ENCODE peak calls at places on chromosomes 3 and 15, in six cellular contexts. Z is stimulated activated CD4-positive, alpha-beta T cell treated with anti-CD3 and anti-CD28 coated beads, Interleukin-4, amount 100 ng/mL, for 48 hours; J is cardiac septum; S is GM19239; R is epithelial cell of proximal tubule; N is RCC 7860. A is an unnamed sample.

GRCh38 chr3:31495971-31496370 is 36.8 kb upstream of the STT3B start:
- DNase-seq in Z (no peak), J (no peak), R (no peak), S (no peak), N (no peak), A (no peak)

GRCh38 chr3:57179580-57180410 is 14.6 kb upstream of the IL17RD start:
- DNase-seq in Z (no peak), N (peak), J (no peak), R (no peak), S (no peak), A (no peak)

GRCh38 chr3:12423918-12424634 is 60.2 kb upstream of the TSEN2 start:
- DNase-seq in N (peak), R (no peak), S (no peak), Z (peak), J (no peak), A (peak)

GRCh38 chr15:57427367-57427821 is 51.1 kb downstream of the CGNL1 start:
- DNase-seq in N (peak), J (no peak), S (no peak), R (no peak), Z (no peak), A (peak)

GRCh38 chr3:42509111-42509510 is 6.7 kb downstream of the VIPR1 start:
- DNase-seq in Z (no peak), R (no peak), N (no peak), S (no peak), J (peak), A (no peak)

GRCh38 chr3:187567741-187568140 is 102.5 kb downstream of the SST start:
- DNase-seq in Z (no peak), S (no peak), J (no peak), N (peak), R (peak), A (no peak)

GRCh38 chr3:28915711-28916481 is 365.0 kb upstream of the RBMS3 start:
- DNase-seq in S (no peak), J (no peak), R (no peak), Z (no peak), N (peak), A (peak)

GRCh38 chr15:39018966-39019365 is 454.4 kb upstream of the RASGRP1 start:
- DNase-seq in N (no peak), S (no peak), J (no peak), R (no peak), Z (no peak), A (no peak)

GRCh38 chr15:49242820-49243219 is 72.8 kb downstream of the GALK2 start:
- DNase-seq in R (no peak), J (no peak), N (no peak), Z (no peak), S (no peak), A (no peak)

GRCh38 chr3:56076746-56077145 is 391.5 kb downstream of the ERC2 start:
- DNase-seq in Z (no peak), S (no peak), R (no peak), J (no peak), N (no peak), A (no peak)

GRCh38 chr3:14793126-14793857 is 25.5 kb upstream of the FGD5 start:
- DNase-seq in J (peak), N (no peak), R (no peak), S (no peak), Z (no peak), A (no peak)

GRCh38 chr3:10778492-10779292 is 37.3 kb upstream of the SLC6A11 start:
- DNase-seq in J (no peak), Z (no peak), R (no peak), S (no peak), N (no peak), A (no peak)

GRCh38 chr15:63238796-63239195 is 38.6 kb upstream of the APH1B start:
- DNase-seq in R (no peak), S (peak), J (no peak), Z (peak), N (no peak), A (no peak)

GRCh38 chr15:40982855-40983254 is 29.6 kb downstream of the CHAC1 start:
- DNase-seq in R (no peak), N (no peak), Z (no peak), J (no peak), S (no peak), A (no peak)

GRCh38 chr3:119098620-119099222 is 47.2 kb upstream of the TEX55 start:
- DNase-seq in Z (no peak), N (peak), R (no peak), J (no peak), S (no peak), A (no peak)

GRCh38 chr3:183148056-183148455 is 14.5 kb downstream of the LAMP3 start:
- DNase-seq in J (no peak), R (no peak), N (no peak), S (no peak), Z (no peak), A (no peak)

GRCh38 chr15:68130851-68131250 is 74.3 kb downstream of the CALML4 start:
- DNase-seq in S (no peak), R (no peak), N (no peak), J (no peak), Z (no peak), A (no peak)

GRCh38 chr3:195692781-195693427 is 27.9 kb upstream of the MUC20 start:
- DNase-seq in R (no peak), N (no peak), Z (no peak), S (no peak), J (peak), A (no peak)

GRCh38 chr15:59294574-59294960 is 78.1 kb downstream of the MYO1E start:
- DNase-seq in R (no peak), N (peak), J (no peak), Z (no peak), S (no peak), A (no peak)

GRCh38 chr3:187713504-187713903 is 11.1 kb upstream of the RTP2 start:
- DNase-seq in R (no peak), S (no peak), Z (no peak), N (peak), J (no peak), A (no peak)

GRCh38 chr3:59374091-59374490 is 324.3 kb upstream of the CFAP20DC start:
- DNase-seq in Z (no peak), R (no peak), N (no peak), J (no peak), S (no peak), A (no peak)

GRCh38 chr3:280691-281090 is 84.1 kb downstream of the CHL1 start:
- DNase-seq in S (no peak), Z (no peak), N (no peak), J (no peak), R (peak), A (no peak)

GRCh38 chr3:99933971-99934750 is 116.5 kb downstream of the CMSS1 start:
- DNase-seq in S (no peak), R (no peak), J (no peak), N (no peak), Z (no peak), A (no peak)

GRCh38 chr3:59374812-59375211 is 325.0 kb upstream of the CFAP20DC start:
- DNase-seq in N (no peak), Z (no peak), R (no peak), S (peak), J (no peak), A (no peak)

GRCh38 chr15:81959196-81959595 is 86.6 kb downstream of the MEX3B start:
- DNase-seq in S (no peak), N (no peak), R (no peak), Z (no peak), J (no peak), A (no peak)

GRCh38 chr3:123080864-123081562 is 14.2 kb downstream of the PDIA5 start:
- DNase-seq in J (no peak), R (no peak), S (no peak), Z (no peak), N (no peak), A (no peak)

GRCh38 chr15:69663441-69663840 is 210.8 kb downstream of the RPLP1 start:
- DNase-seq in R (no peak), J (no peak), Z (no peak), S (no peak), N (no peak), A (no peak)

GRCh38 chr3:99842826-99843589 is 25.3 kb downstream of the CMSS1 start:
- DNase-seq in J (no peak), R (no peak), Z (no peak), N (peak), S (no peak), A (no peak)

GRCh38 chr3:9986230-9986725 is 363 bp downstream of the EMC3 start:
- DNase-seq in N (no peak), R (no peak), J (no peak), S (no peak), Z (no peak), A (no peak)

A was measured in H1.